ENCODE peak calls at places on chromosomes 7 and 10, in six cellular contexts. I, L, K, R, D and Q are unnamed samples.

GRCh38 chr7:128794020-128794419 is 2.3 kb downstream of the CCDC136 start:
- DNase-seq in I (no peak), D (no peak), L (no peak), R (no peak), K (peak), Q (no peak)

GRCh38 chr7:7044806-7045205 is 137.5 kb upstream of the C1GALT1 start:
- DNase-seq in R (no peak), L (no peak), I (no peak), D (no peak), K (no peak), Q (no peak)

GRCh38 chr7:101984997-101985645 is 167.7 kb downstream of the CUX1 start:
- DNase-seq in I (no peak), L (no peak), D (no peak), K (no peak), R (no peak), Q (no peak)

GRCh38 chr10:86651021-86651471 is 3.3 kb upstream of the OPN4 start:
- DNase-seq in K (no peak), I (no peak), D (peak), R (peak), L (peak), Q (no peak)

GRCh38 chr7:30879139-30880089 is 32.2 kb upstream of the AQP1 start:
- DNase-seq in K (no peak), R (no peak), D (no peak), L (no peak), I (no peak), Q (no peak)

GRCh38 chr10:93383562-93383981 is 98.6 kb downstream of the MYOF start:
- DNase-seq in K (no peak), R (no peak), D (no peak), L (no peak), I (no peak), Q (peak)

GRCh38 chr7:22718911-22719420 is 8.0 kb upstream of the IL6 start:
- DNase-seq in K (no peak), I (no peak), D (no peak), L (no peak), R (no peak), Q (no peak)

GRCh38 chr7:105826143-105826542 is 50.3 kb downstream of the ATXN7L1 start:
- DNase-seq in I (no peak), K (no peak), R (no peak), D (no peak), L (no peak), Q (no peak)

GRCh38 chr7:22890773-22891172 is 68.1 kb upstream of the TOMM7 start:
- DNase-seq in I (no peak), D (no peak), L (no peak), R (no peak), K (no peak), Q (no peak)

GRCh38 chr10:62433181-62433692 is 59.1 kb downstream of the ZNF365 start:
- DNase-seq in I (peak), R (no peak), D (no peak), K (peak), L (peak), Q (peak)

GRCh38 chr7:98352621-98353020 is 48.3 kb downstream of the BAIAP2L1 start:
- DNase-seq in I (no peak), R (no peak), L (no peak), D (no peak), K (peak), Q (no peak)

GRCh38 chr10:70761031-70761601 is 24.1 kb downstream of the TBATA start:
- DNase-seq in L (no peak), I (peak), R (no peak), K (peak), D (no peak), Q (no peak)

GRCh38 chr10:42576338-42576737 is 62.0 kb downstream of the ZNF33B start:
- DNase-seq in R (no peak), I (no peak), L (no peak), K (no peak), D (no peak), Q (no peak)

GRCh38 chr7:99109108-99110051 is 34.5 kb downstream of the SMURF1 start:
- DNase-seq in L (no peak), K (no peak), D (no peak), R (no peak), I (no peak), Q (no peak)

GRCh38 chr7:93331706-93332105 is 99.5 kb downstream of the VPS50 start:
- DNase-seq in I (no peak), D (no peak), R (no peak), L (no peak), K (no peak), Q (no peak)

GRCh38 chr10:102243304-102243703 is 2.0 kb upstream of the PITX3 start:
- DNase-seq in I (no peak), L (no peak), R (no peak), D (no peak), K (no peak), Q (peak)

GRCh38 chr7:148334959-148335577 is 255.5 kb upstream of the C7orf33 start:
- DNase-seq in D (no peak), K (peak), I (no peak), L (no peak), R (no peak), Q (no peak)

GRCh38 chr7:135386776-135387175 is 123.1 kb downstream of the CNOT4 start:
- DNase-seq in I (no peak), D (no peak), L (no peak), R (no peak), K (no peak), Q (no peak)

GRCh38 chr10:69703766-69704191 is 73.7 kb downstream of the FAM241B start:
- DNase-seq in R (no peak), D (no peak), I (no peak), K (peak), L (no peak), Q (no peak)

GRCh38 chr7:117399820-117400422 is 27.4 kb downstream of the ASZ1 start:
- DNase-seq in R (no peak), D (no peak), K (no peak), I (no peak), L (no peak), Q (no peak)

GRCh38 chr10:6580279-6581029 is 378 bp upstream of the PRKCQ start:
- DNase-seq in D (peak), K (peak), R (no peak), L (peak), I (peak), Q (peak)

GRCh38 chr7:140924821-140925421 is at the start of gene BRAF:
- DNase-seq in I (peak), D (peak), R (peak), K (peak), L (peak), Q (peak)

GRCh38 chr7:13411641-13412040 is 577.8 kb downstream of the ETV1 start:
- DNase-seq in I (no peak), D (no peak), R (no peak), K (no peak), L (no peak), Q (no peak)

GRCh38 chr7:150848561-150849115 is 3.7 kb upstream of the AOC1 start:
- DNase-seq in D (no peak), K (no peak), R (no peak), I (no peak), L (peak), Q (no peak)

GRCh38 chr7:2843191-2843685 is 870 bp downstream of the GNA12 start:
- DNase-seq in K (no peak), L (no peak), R (no peak), D (no peak), I (no peak), Q (no peak)

GRCh38 chr7:45001138-45001694 is 1.2 kb downstream of the CCM2 start:
- DNase-seq in R (no peak), K (no peak), I (peak), D (no peak), L (peak), Q (peak)

GRCh38 chr7:18144171-18144570 is 116.5 kb upstream of the PRPS1L1 start:
- DNase-seq in R (no peak), K (no peak), D (no peak), I (no peak), L (no peak), Q (no peak)

GRCh38 chr7:35848728-35849127 is 47.9 kb downstream of the SEPTIN7 start:
- DNase-seq in L (no peak), I (no peak), D (no peak), R (no peak), K (no peak), Q (no peak)

GRCh38 chr7:79529214-79529895 is 75.9 kb upstream of the MAGI2 start:
- DNase-seq in K (no peak), R (no peak), L (no peak), I (no peak), D (no peak), Q (no peak)

GRCh38 chr7:79531905-79532304 is 78.4 kb upstream of the MAGI2 start:
- DNase-seq in D (no peak), I (no peak), R (no peak), K (no peak), L (no peak), Q (no peak)

GRCh38 chr7:79531116-79531515 is 77.6 kb upstream of the MAGI2 start:
- DNase-seq in I (no peak), R (no peak), L (no peak), K (no peak), D (no peak), Q (no peak)

GRCh38 chr7:79529896-79530235 is 76.4 kb upstream of the MAGI2 start:
- DNase-seq in I (no peak), R (no peak), L (no peak), D (no peak), K (no peak), Q (no peak)

DNA sequence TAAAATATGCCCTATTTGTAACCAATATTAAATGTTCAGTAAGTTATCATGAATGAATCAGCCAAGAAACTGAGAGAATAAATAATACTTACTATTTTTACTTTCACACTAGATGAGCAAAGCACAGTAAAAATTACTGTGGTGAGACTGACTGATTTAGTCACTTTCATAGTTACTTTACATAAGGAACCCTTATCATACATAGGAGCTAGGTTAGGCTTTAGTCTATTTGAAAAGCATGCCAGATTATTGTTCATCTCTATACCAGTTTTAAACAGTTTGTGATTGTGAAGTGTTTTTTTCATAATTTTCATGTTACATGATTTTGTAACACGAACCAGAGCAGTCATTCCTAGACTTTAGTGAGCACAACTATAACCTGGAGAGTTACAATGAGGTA is 80.7 kb upstream of the MAGI2 start:
- DNase-seq in R (no peak), L (no peak), K (no peak), I (no peak), D (no peak), Q (no peak)
- TF ChIP-seq POLR2A in R (no peak), L (no peak), K (no peak), I (no peak), D (no peak), Q (no peak)

GRCh38 chr10:21527634-21528451 is 2.4 kb upstream of the SKIDA1 start:
- DNase-seq in L (no peak), R (no peak), I (no peak), D (no peak), K (peak), Q (no peak)

GRCh38 chr10:21526952-21527633 is 1.6 kb upstream of the SKIDA1 start:
- DNase-seq in I (peak), L (peak), D (peak), R (no peak), K (peak), Q (no peak)

GRCh38 chr10:21524526-21525366 is 736 bp downstream of the SKIDA1 start:
- DNase-seq in I (no peak), L (no peak), R (no peak), K (peak), D (no peak), Q (no peak)

GRCh38 chr10:21525367-21526183 is at the start of gene SKIDA1:
- DNase-seq in R (no peak), D (peak), K (peak), I (peak), L (peak), Q (no peak)

DNA sequence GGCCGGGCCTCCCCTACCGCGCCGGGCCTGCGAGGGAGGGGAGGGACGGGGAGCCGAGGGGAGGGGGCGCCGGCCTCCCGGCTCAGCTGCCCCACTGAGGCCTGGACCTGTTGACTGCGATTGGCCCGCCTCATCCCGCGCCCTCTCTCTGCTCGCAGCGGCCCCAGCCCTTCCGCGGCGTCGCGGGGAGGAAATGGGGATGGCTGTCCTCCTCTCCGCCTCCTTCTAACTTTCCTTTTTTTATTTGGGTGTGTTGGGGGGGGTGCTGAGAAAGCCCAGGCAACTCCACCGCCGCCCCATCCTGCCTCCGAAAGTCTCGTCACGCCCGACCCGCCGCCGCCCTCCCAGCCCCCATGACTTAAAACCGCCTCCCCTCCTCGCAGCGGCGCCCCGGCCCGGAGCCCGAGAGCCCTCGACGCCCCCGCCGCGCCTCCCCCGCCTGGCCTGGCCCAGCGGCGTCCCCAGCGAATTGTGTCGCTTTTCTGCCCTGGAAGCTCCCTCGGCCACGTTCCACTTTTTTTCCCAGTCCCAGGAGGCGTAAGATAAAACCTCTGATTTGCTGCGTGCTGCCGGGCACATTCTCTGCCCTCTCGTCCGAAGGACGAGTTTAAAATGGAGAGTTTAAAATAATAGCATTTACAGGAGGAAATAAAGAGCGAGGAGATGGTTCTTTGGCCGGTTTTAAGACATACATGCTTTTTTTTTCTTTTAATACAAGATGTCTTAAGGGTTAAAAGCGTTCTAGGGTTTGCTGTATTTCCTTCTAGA is 886 bp upstream of the SKIDA1 start:
- DNase-seq in L (peak), D (peak), R (peak), I (peak), K (peak), Q (no peak)
- TF ChIP-seq POLR2A in L (no peak), D (no peak), R (no peak), I (no peak), K (peak), Q (peak)

DNA sequence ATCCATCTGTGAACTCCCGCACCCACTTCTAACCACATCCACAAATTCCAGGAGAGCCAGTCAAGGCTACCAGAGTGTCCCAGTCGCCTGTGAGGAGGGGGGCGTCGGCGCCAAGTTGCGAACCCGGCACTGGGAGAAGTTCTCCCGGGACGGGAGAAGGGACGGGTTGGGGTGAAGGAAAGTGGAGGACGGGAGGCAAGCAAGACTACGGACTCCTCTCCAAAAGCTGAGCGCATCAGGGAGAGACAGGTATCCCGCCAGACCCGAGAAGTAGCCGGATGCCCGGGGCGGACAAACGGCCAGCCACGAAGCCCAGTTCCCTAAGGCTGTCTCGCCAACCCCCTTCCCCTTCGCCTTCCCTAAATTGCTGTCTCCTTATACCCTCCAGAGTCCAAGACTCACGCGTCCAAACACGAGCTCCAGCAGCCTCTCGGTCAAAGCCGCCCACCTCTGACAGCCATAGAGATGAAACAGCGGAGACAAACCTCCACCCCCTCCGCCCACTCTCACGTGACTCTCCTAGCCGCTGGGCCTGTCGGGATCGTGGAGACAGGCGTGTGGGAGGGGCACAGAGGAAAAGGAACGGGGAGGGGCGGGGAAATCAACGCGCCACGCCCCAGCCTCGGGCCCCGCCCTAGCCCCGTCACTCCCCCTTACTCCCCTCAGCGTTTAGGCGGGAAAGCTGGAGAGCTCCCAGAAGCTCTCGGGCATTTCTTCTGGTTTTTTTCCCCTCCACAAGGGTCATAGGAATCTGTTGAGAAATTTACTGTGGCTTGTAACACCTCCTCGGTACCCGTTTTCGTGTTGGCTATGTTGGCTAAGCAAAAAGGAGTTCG is at the start of gene MICU1:
- DNase-seq in L (peak), K (peak), D (peak), I (peak), R (peak), Q (peak)
- TF ChIP-seq POLR2A in L (peak), K (no peak), D (peak), I (peak), R (no peak), Q (peak)

GRCh38 chr10:16436758-16437539 is at the start of gene PTER:
- DNase-seq in R (peak), I (peak), L (peak), K (peak), D (peak), Q (peak)
- TF ChIP-seq POLR2A in R (no peak), I (no peak), L (peak), K (peak), D (peak), Q (no peak)

DNA sequence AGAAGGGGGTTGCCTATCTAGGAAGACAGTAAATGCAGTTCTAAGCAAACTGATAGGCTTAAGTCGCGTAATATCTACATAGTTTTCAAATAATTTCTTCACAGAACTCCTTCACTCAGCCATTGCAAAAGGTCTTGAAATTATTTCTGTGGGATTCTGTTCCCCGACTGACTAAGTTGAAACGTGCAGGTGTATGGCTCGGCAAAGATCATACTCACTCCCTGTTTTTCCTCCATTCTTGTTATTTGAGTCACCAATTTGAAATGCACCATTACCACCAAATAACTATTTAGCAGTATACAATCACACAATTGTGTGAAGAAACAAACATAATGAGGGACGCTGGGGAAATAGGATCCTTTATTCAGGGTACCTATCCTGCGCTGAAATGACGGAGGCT is 771.1 kb downstream of the GATA3 start:
- DNase-seq in K (no peak), R (no peak), L (no peak), I (no peak), D (no peak), Q (no peak)
- TF ChIP-seq POLR2A in K (no peak), R (no peak), L (no peak), I (no peak), D (no peak), Q (no peak)